ENCODE peak calls at places on chromosomes 3 and 15, in ten cellular contexts. L, F, A, M, C, Z, B, U, J and O are unnamed samples.

GRCh38 chr3:194521514-194522260 is 34.9 kb upstream of the ATP13A3 start:
- DNase-seq in F (no peak), C (no peak), U (no peak), M (no peak), J (no peak), Z (peak; percentile 95), B (no peak), A (peak; percentile 74), L (no peak), O (peak; percentile 67)

GRCh38 chr3:141237701-141238521 is 6.3 kb downstream of the PXYLP1 start:
- DNase-seq in L (no peak), F (peak; percentile 85), J (peak; percentile 55), M (no peak), A (no peak), Z (no peak), U (no peak), C (peak; percentile 42), B (no peak), O (no peak)

GRCh38 chr15:99734575-99734974 is 1.3 kb upstream of the LYSMD4 start:
- DNase-seq in J (no peak), A (no peak), B (no peak), U (no peak), L (no peak), Z (no peak), M (no peak), C (no peak), F (no peak), O (no peak)

GRCh38 chr15:88467935-88468528 is 524 bp downstream of the MRPS11 start:
- DNase-seq in F (no peak), C (no peak), Z (peak; percentile 21), U (no peak), J (no peak), B (no peak), L (no peak), M (no peak), A (no peak), O (no peak)

GRCh38 chr3:22908974-22909507 is 294.1 kb upstream of the UBE2E2 start:
- DNase-seq in L (no peak), F (no peak), Z (no peak), A (no peak), C (no peak), J (no peak), B (no peak), M (no peak), U (no peak), O (no peak)

GRCh38 chr15:74696808-74697207 is 984 bp upstream of the EDC3 start:
- DNase-seq in J (no peak), U (no peak), A (no peak), Z (no peak), C (no peak), L (no peak), B (no peak), M (no peak), F (no peak), O (no peak)

GRCh38 chr3:171339606-171340005 is 120.6 kb downstream of the TNIK start:
- DNase-seq in A (no peak), U (no peak), J (no peak), B (no peak), Z (no peak), L (no peak), C (peak; percentile 54), F (peak; percentile 96), M (peak; percentile 85), O (no peak)

GRCh38 chr3:188097786-188098185 is 56.2 kb upstream of the LPP start:
- DNase-seq in J (no peak), U (no peak), C (no peak), M (no peak), F (no peak), L (no peak), A (no peak), Z (no peak), B (no peak), O (no peak)

GRCh38 chr3:114697441-114697840 is 403.6 kb downstream of the TIGIT start:
- DNase-seq in B (no peak), A (no peak), C (no peak), M (no peak), Z (peak; percentile 33), U (no peak), L (no peak), F (no peak), J (no peak), O (no peak)

GRCh38 chr3:29705906-29706507 is 425.1 kb downstream of the RBMS3 start:
- DNase-seq in L (no peak), M (no peak), C (peak; percentile 36), A (no peak), Z (no peak), U (no peak), J (no peak), F (peak; percentile 56), B (no peak), O (no peak)

GRCh38 chr3:184168363-184169120 is 6.1 kb upstream of the AP2M1 start:
- DNase-seq in C (no peak), J (no peak), Z (peak; percentile 70), F (no peak), A (no peak), M (no peak), L (no peak), U (no peak), B (no peak), O (peak; percentile 53)